ENCODE peak calls at places on chromosomes 3 and 15, in six cellular contexts. Y is RWPE1, S is cardiac muscle cell, L is spleen, W is tibial artery, Q is endodermal cell. K is an unnamed sample.

GRCh38 chr3:161096771-161097367 is 8.3 kb downstream of the B3GALNT1 start:
- DNase-seq in Q (peak), W (no peak), Y (peak), S (peak), L (no peak), K (no peak)

GRCh38 chr3:125039041-125039896 is 16.5 kb downstream of the HEG1 start:
- DNase-seq in Y (no peak), W (no peak), S (no peak), Q (peak), L (no peak), K (no peak)

GRCh38 chr3:66561374-66561773 is 60.6 kb upstream of the LRIG1 start:
- DNase-seq in Q (no peak), S (no peak), Y (no peak), W (no peak), L (no peak), K (no peak)

GRCh38 chr15:28911295-28911979 is 25.7 kb downstream of the APBA2 start:
- DNase-seq in Q (peak), W (no peak), L (peak), Y (no peak), S (no peak), K (peak)

GRCh38 chr3:49377483-49377882 is 19.3 kb upstream of the GPX1 start:
- DNase-seq in W (no peak), Y (no peak), L (no peak), S (no peak), Q (no peak), K (no peak)

GRCh38 chr3:27943106-27943505 is 221.0 kb upstream of the EOMES start:
- DNase-seq in S (peak), L (no peak), Q (peak), W (no peak), Y (peak), K (no peak)

GRCh38 chr3:99630815-99631214 is 7.6 kb upstream of the COL8A1 start:
- DNase-seq in Y (peak), L (no peak), Q (no peak), W (no peak), S (no peak), K (no peak)

GRCh38 chr3:185729335-185729715 is 95.5 kb downstream of the IGF2BP2 start:
- DNase-seq in W (no peak), L (no peak), Q (no peak), Y (peak), S (no peak), K (no peak)

GRCh38 chr15:36004891-36005508 is 459.0 kb upstream of the DPH6 start:
- DNase-seq in Y (no peak), W (no peak), S (no peak), L (no peak), Q (no peak), K (no peak)

GRCh38 chr3:177760803-177761202 is 563.5 kb upstream of the TBL1XR1 start:
- DNase-seq in Q (no peak), W (no peak), L (no peak), S (no peak), Y (no peak), K (no peak)

GRCh38 chr3:60076307-60076706 is 1026.5 kb upstream of the CFAP20DC start:
- DNase-seq in Q (no peak), S (no peak), L (no peak), W (no peak), Y (no peak), K (no peak)

GRCh38 chr15:65044724-65045481 is at the start of gene SLC51B:
- DNase-seq in L (no peak), Q (no peak), Y (no peak), S (peak), W (no peak), K (peak)

GRCh38 chr3:143206955-143207337 is 87.4 kb downstream of the CHST2 start:
- DNase-seq in Y (no peak), S (no peak), L (no peak), W (no peak), Q (no peak), K (no peak)

GRCh38 chr3:108477511-108478147 is 32.8 kb downstream of the MYH15 start:
- DNase-seq in Y (peak), L (no peak), Q (peak), S (peak), W (no peak), K (no peak)

GRCh38 chr3:117774130-117774529 is 1064.6 kb downstream of the TUSC7 start:
- DNase-seq in W (no peak), Y (no peak), L (no peak), S (no peak), Q (no peak), K (no peak)

GRCh38 chr15:93826798-93827197 is 404.6 kb upstream of the MCTP2 start:
- DNase-seq in Y (no peak), Q (no peak), W (no peak), L (no peak), S (no peak), K (no peak)

GRCh38 chr15:70713547-70714414 is 49.6 kb downstream of the UACA start:
- DNase-seq in Q (no peak), S (no peak), Y (no peak), L (no peak), W (no peak), K (no peak)

GRCh38 chr15:74240002-74240568 is 4.0 kb downstream of the CCDC33 start:
- DNase-seq in Y (peak), S (no peak), L (peak), Q (peak), W (peak), K (peak)

GRCh38 chr3:10173926-10174435 is 9.3 kb downstream of the IRAK2 start:
- DNase-seq in L (no peak), S (no peak), Q (no peak), Y (no peak), W (peak), K (no peak)

GRCh38 chr3:42705039-42705767 is 2.6 kb upstream of the HHATL start:
- DNase-seq in L (no peak), Y (no peak), S (no peak), W (peak), Q (no peak), K (no peak)

GRCh38 chr3:119145500-119146167 is at the start of gene TEX55:
- DNase-seq in W (no peak), Y (peak), S (peak), L (no peak), Q (peak), K (no peak)

GRCh38 chr3:33645060-33645841 is 72.8 kb downstream of the CLASP2 start:
- DNase-seq in W (no peak), Y (peak), L (no peak), S (peak), Q (no peak), K (no peak)

GRCh38 chr3:1953519-1953918 is 145.1 kb upstream of the CNTN4 start:
- DNase-seq in Q (no peak), Y (no peak), L (no peak), W (no peak), S (no peak), K (no peak)

GRCh38 chr15:62566248-62566647 is 401.2 kb upstream of the C2CD4B start:
- DNase-seq in Q (no peak), S (no peak), L (no peak), W (no peak), Y (no peak), K (no peak)

GRCh38 chr3:94159062-94159726 is 96.3 kb downstream of the NSUN3 start:
- DNase-seq in S (no peak), Y (peak), Q (no peak), L (no peak), W (no peak), K (peak)

GRCh38 chr3:94616833-94617232 is 554.0 kb downstream of the NSUN3 start:
- DNase-seq in Y (peak), W (no peak), L (no peak), Q (no peak), S (no peak), K (no peak)

GRCh38 chr3:80233576-80233975 is 465.8 kb upstream of the ROBO1 start:
- DNase-seq in S (no peak), W (no peak), L (no peak), Y (no peak), Q (no peak), K (no peak)

GRCh38 chr15:78105541-78106241 is 13.3 kb downstream of the SH2D7 start:
- DNase-seq in W (no peak), Y (no peak), S (no peak), Q (no peak), L (peak), K (peak)

GRCh38 chr3:46087871-46088270 is 60.6 kb upstream of the XCR1 start:
- DNase-seq in Q (no peak), S (no peak), Y (no peak), L (no peak), W (peak), K (no peak)

GRCh38 chr3:85567074-85567676 is 608.4 kb downstream of the CADM2 start:
- DNase-seq in Y (peak), W (peak), Q (peak), L (no peak), S (peak), K (no peak)

GRCh38 chr3:159892171-159892791 is 96.4 kb upstream of the IL12A start:
- DNase-seq in W (no peak), Y (no peak), L (no peak), Q (no peak), S (no peak), K (no peak)

GRCh38 chr3:52005571-52005986 is 9.9 kb upstream of the RPL29 start:
- DNase-seq in W (no peak), Y (peak), L (no peak), S (peak), Q (peak), K (no peak)

GRCh38 chr3:195932418-195933043 is 24.2 kb upstream of the TNK2 start:
- DNase-seq in Q (no peak), S (no peak), W (no peak), Y (no peak), L (no peak), K (no peak)

GRCh38 chr3:158103956-158104338 is 2.3 kb downstream of the SHOX2 start:
- DNase-seq in W (peak), Y (no peak), S (no peak), Q (peak), L (no peak), K (no peak)

GRCh38 chr3:49534581-49535495 is 19.4 kb upstream of the BSN start:
- DNase-seq in Q (peak), S (no peak), L (no peak), Y (no peak), W (no peak), K (no peak)

GRCh38 chr15:87556886-87557285 is 699.7 kb downstream of the NTRK3 start:
- DNase-seq in L (no peak), S (no peak), Q (no peak), W (no peak), Y (no peak), K (no peak)

GRCh38 chr3:98906230-98906629 is 4.7 kb upstream of the DCBLD2 start:
- DNase-seq in W (no peak), Q (no peak), L (no peak), S (no peak), Y (peak), K (no peak)

GRCh38 chr15:81046290-81046689 is 45.6 kb downstream of the TLNRD1 start:
- DNase-seq in S (no peak), Y (no peak), Q (no peak), L (no peak), W (no peak), K (no peak)

GRCh38 chr3:187737401-187738088 is 7.7 kb downstream of the BCL6 start:
- DNase-seq in Y (peak), L (peak), W (peak), Q (peak), S (peak), K (peak)

GRCh38 chr15:29937956-29938355 is 115.7 kb upstream of the TJP1 start:
- DNase-seq in Y (peak), W (no peak), S (no peak), L (no peak), Q (no peak), K (no peak)

GRCh38 chr3:134978658-134979057 is 183.6 kb downstream of the EPHB1 start:
- DNase-seq in L (no peak), Q (no peak), S (no peak), Y (no peak), W (no peak), K (no peak)
- TF ChIP-seq CTCF in L (no peak), Q (peak), S (no peak), Y (no peak), W (no peak), K (no peak)

GRCh38 chr3:104677932-104678331 is 688.8 kb upstream of the ALCAM start:
- DNase-seq in W (no peak), S (no peak), Q (no peak), Y (no peak), L (no peak), K (no peak)
- H3K27ac ChIP-seq in W (no peak), S (no peak), Q (no peak), Y (no peak), L (no peak), K (no peak)

GRCh38 chr15:89670985-89671560 is 8.1 kb downstream of the PLIN1 start:
- DNase-seq in Q (no peak), Y (no peak), W (no peak), S (no peak), L (no peak), K (no peak)

GRCh38 chr15:89671687-89672086 is 7.5 kb downstream of the PLIN1 start:
- DNase-seq in Y (no peak), Q (no peak), S (no peak), W (no peak), L (no peak), K (no peak)

GRCh38 chr15:89674526-89674925 is 4.6 kb downstream of the PLIN1 start:
- DNase-seq in L (no peak), W (no peak), S (no peak), Q (no peak), Y (no peak), K (no peak)

GRCh38 chr15:89672221-89673161 is 6.7 kb downstream of the PLIN1 start:
- DNase-seq in S (no peak), W (no peak), L (no peak), Y (no peak), Q (no peak), K (no peak)

DNA sequence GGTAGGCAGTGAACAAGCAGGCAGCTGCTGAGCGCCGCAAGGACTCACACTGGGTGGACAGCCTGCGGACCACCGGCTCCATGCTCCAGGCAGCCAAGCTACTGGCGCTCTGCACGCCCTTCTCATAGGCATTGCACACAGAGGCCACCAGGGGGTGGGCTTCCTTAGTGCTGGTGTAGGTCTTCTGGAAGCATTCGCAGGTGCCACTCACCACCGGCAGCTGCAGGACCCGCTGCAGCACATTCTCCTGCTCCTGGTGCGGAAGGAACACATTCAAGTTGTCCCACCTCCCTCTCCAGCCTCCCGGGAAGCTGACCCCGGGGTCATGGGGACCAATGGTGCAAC is 6.0 kb downstream of the PLIN1 start:
- DNase-seq in W (no peak), Y (no peak), L (no peak), S (peak), Q (peak), K (no peak)
- TF ChIP-seq CTCF in W (no peak), Y (no peak), L (no peak), S (peak), Q (peak), K (peak)

GRCh38 chr3:126284258-126284904 is 72.8 kb downstream of the KLF15 start:
- DNase-seq in S (no peak), W (no peak), Q (no peak), Y (peak), L (no peak), K (no peak)
- H3K27ac ChIP-seq in S (no peak), W (no peak), Q (no peak), Y (no peak), L (no peak), K (peak)

DNA sequence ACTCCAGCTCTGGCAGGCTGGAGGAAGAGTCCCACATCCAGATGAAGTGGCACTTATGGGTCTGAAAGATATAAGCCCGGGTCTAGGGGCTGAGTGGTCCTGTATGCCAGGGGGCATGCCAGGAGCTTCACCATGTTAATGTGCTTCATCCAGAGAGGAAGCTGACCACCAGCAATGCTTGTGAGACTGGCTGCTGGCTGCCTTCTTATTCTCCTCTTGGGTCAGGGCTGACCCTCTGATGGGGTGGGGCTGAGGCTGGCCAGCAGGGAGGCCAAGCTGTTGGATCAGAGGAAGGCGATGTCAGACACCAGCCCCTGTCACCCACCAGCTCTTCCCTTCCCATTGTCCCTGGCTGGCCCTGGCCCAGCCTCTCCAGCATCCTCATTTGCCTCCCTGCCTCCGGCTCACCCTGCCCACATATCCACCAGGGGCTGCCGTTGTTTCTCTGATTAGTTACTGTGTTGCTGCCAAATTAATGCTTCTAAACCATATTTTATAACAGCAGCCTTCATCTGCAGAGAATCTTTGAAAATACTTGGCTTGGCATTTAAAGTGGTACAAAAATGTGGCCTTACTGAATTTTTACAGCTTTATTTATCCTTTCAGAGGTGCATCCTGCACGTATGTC is 20.4 kb upstream of the PSTPIP1 start:
- DNase-seq in Y (no peak), W (no peak), Q (peak), L (no peak), S (no peak), K (no peak)
- TF ChIP-seq CTCF in Y (no peak), W (no peak), Q (no peak), L (no peak), S (no peak), K (no peak)

DNA sequence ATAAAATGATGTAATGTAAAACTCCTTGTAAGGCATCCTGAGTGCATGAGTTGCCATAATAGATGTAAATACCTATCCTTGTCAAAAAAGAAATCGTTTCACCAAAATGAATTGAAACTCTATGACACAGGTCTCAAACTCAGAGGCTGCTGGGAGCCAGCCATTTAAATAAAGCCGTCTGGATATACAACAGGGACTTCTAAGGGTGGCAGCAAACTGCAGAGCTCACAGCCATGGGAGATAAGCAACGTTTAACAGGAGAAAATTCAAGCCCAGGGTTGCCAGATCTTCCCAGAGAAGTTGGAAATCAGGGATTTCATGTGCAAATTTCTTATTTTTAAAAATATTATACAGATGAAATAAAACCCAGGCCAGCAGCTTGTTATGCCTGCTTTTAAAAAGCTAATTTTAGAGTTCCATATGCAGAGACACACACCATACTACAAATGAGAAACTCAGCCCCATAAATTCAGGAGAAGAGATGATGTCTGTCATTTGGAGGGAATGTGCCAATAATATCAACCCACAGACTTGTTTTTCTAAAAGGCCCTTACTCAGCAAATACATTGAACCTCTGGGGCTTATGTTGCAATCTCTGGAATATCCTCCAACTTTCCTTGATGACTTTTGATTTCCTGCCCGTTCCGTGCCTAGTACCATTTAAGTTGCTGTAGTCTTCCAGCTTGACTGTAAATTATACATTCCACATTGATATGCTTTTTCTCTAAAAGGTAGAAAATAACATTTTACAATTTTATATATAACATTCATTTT is 75.6 kb downstream of the AQP9 start:
- DNase-seq in W (no peak), Y (no peak), Q (no peak), L (no peak), S (no peak), K (no peak)
- H3K27ac ChIP-seq in W (no peak), Y (no peak), Q (no peak), L (no peak), S (no peak), K (no peak)

K was measured in RWPE2.